ENCODE peak calls at places on chromosomes 1 and 21, in five cellular contexts. N is ovary, G is neural progenitor cell, Q is adrenal gland, R is H1. J is an unnamed sample. For H3K4me1, the result is how much of the 10 kb centered on the place peaks cover.

GRCh38 chr1:6401673-6402072 is 8.1 kb upstream of the ACOT7 start:
- DNase-seq in N (no peak), G (no peak), Q (no peak), R (no peak), J (no peak)

GRCh38 chr21:34994646-34995631 is 54.2 kb downstream of the RUNX1 start:
- DNase-seq in N (no peak), G (no peak), Q (no peak), R (no peak), J (no peak)

GRCh38 chr1:56302878-56303277 is 276.5 kb downstream of the PLPP3 start:
- DNase-seq in N (no peak), G (no peak), Q (no peak), R (no peak), J (no peak)

GRCh38 chr1:233082778-233083550 is 132.6 kb downstream of the NTPCR start:
- DNase-seq in N (no peak), G (no peak), Q (no peak), R (no peak), J (no peak)

GRCh38 chr1:8142955-8143629 is 117.0 kb upstream of the ERRFI1 start:
- DNase-seq in N (no peak), G (no peak), Q (no peak), R (no peak), J (no peak)

GRCh38 chr1:3323021-3323790 is 131.3 kb upstream of the ARHGEF16 start:
- DNase-seq in N (no peak), G (peak), Q (no peak), R (no peak), J (no peak)

GRCh38 chr21:39542736-39543135 is 70.0 kb upstream of the B3GALT5 start:
- DNase-seq in N (no peak), G (no peak), Q (no peak), R (no peak), J (no peak)

GRCh38 chr1:6094801-6095505 is 49.3 kb downstream of the KCNAB2 start:
- DNase-seq in N (no peak), G (no peak), Q (no peak), R (no peak), J (no peak)

GRCh38 chr1:228288536-228289238 is 80.8 kb downstream of the OBSCN start:
- DNase-seq in N (no peak), G (no peak), Q (no peak), R (no peak), J (no peak)

GRCh38 chr1:25022361-25023189 is 92.5 kb upstream of the RUNX3 start:
- DNase-seq in N (no peak), G (no peak), Q (peak), R (no peak), J (peak)

GRCh38 chr1:10673305-10673704 is 123.1 kb downstream of the CASZ1 start:
- DNase-seq in N (no peak), G (no peak), Q (no peak), R (no peak), J (no peak)

GRCh38 chr1:184075040-184076029 is 23.8 kb downstream of the TSEN15 start:
- DNase-seq in N (peak), G (peak), Q (no peak), R (no peak), J (no peak)

GRCh38 chr1:222777463-222777862 is 37.4 kb upstream of the DISP1 start:
- DNase-seq in N (no peak), G (no peak), Q (no peak), R (no peak), J (no peak)

GRCh38 chr21:44521928-44522752 is 17.9 kb downstream of the KRTAP10-1 start:
- DNase-seq in N (no peak), G (no peak), Q (peak), R (no peak), J (no peak)

GRCh38 chr1:243974451-243975292 is 76.4 kb upstream of the ZBTB18 start:
- DNase-seq in N (no peak), G (peak), Q (no peak), R (peak), J (no peak)

GRCh38 chr1:236524142-236524891 is 535 bp downstream of the LGALS8 start:
- DNase-seq in N (no peak), G (peak), Q (peak), R (peak), J (no peak)

GRCh38 chr1:1975535-1975934 is 28.1 kb downstream of the CFAP74 start:
- DNase-seq in N (no peak), G (no peak), Q (no peak), R (no peak), J (no peak)

GRCh38 chr1:58784758-58785423 is 1.0 kb upstream of the JUN start:
- DNase-seq in N (peak), G (peak), Q (peak), R (peak), J (peak)

GRCh38 chr1:45010855-45011811 is at the start of gene HECTD3:
- DNase-seq in N (peak), G (peak), Q (peak), R (peak), J (no peak)

GRCh38 chr1:5273280-5274003 is 619.0 kb downstream of the AJAP1 start:
- DNase-seq in N (no peak), G (peak), Q (no peak), R (no peak), J (no peak)

GRCh38 chr21:17779486-17779885 is 39.7 kb downstream of the C21orf91 start:
- DNase-seq in N (no peak), G (no peak), Q (no peak), R (no peak), J (no peak)

GRCh38 chr1:117182271-117182670 is 28.5 kb downstream of the VTCN1 start:
- DNase-seq in N (no peak), G (no peak), Q (no peak), R (no peak), J (no peak)

GRCh38 chr1:71641013-71641412 is 560.2 kb upstream of the ZRANB2 start:
- DNase-seq in N (no peak), G (no peak), Q (no peak), R (no peak), J (no peak)

GRCh38 chr1:41487729-41488598 is 3.5 kb upstream of the EDN2 start:
- DNase-seq in N (no peak), G (peak), Q (no peak), R (no peak), J (no peak)

GRCh38 chr1:150551049-150551783 is 2.0 kb downstream of the ADAMTSL4 start:
- DNase-seq in N (no peak), G (peak), Q (no peak), R (no peak), J (no peak)

GRCh38 chr1:10651793-10652192 is 144.7 kb downstream of the CASZ1 start:
- DNase-seq in N (no peak), G (no peak), Q (no peak), R (peak), J (no peak)

GRCh38 chr1:54117815-54118563 is 34.8 kb downstream of the CDCP2 start:
- DNase-seq in N (no peak), G (peak), Q (no peak), R (no peak), J (no peak)

GRCh38 chr1:84691139-84691783 is 1.0 kb upstream of the SSX2IP start:
- DNase-seq in N (no peak), G (peak), Q (no peak), R (no peak), J (no peak)

GRCh38 chr1:204293605-204294365 is 65.9 kb downstream of the PLEKHA6 start:
- DNase-seq in N (peak), G (no peak), Q (no peak), R (no peak), J (no peak)

GRCh38 chr1:221913351-221913750 is 171.5 kb upstream of the DUSP10 start:
- DNase-seq in N (no peak), G (no peak), Q (no peak), R (no peak), J (no peak)

GRCh38 chr1:117150316-117150715 is 28.8 kb upstream of the TRIM45 start:
- DNase-seq in N (no peak), G (no peak), Q (no peak), R (no peak), J (no peak)

GRCh38 chr1:101745549-101745948 is 251.2 kb downstream of the OLFM3 start:
- DNase-seq in N (no peak), G (no peak), Q (no peak), R (no peak), J (no peak)

GRCh38 chr21:38955495-38955894 is 149.8 kb downstream of the ETS2 start:
- DNase-seq in N (no peak), G (no peak), Q (no peak), R (no peak), J (no peak)

GRCh38 chr1:29360768-29361167 is 124.4 kb downstream of the PTPRU start:
- DNase-seq in N (no peak), G (no peak), Q (no peak), R (no peak), J (no peak)

GRCh38 chr1:76262591-76262990 is 188.0 kb downstream of the ST6GALNAC3 start:
- DNase-seq in N (no peak), G (no peak), Q (no peak), R (no peak), J (no peak)
- H3K4me3 ChIP-seq in N (no peak), G (no peak), Q (no peak), R (no peak), J (no peak)

GRCh38 chr1:154405762-154406571 is 824 bp downstream of the IL6R start:
- DNase-seq in N (peak), G (peak), Q (peak), R (peak), J (no peak)

GRCh38 chr1:154410185-154410827 is 5.2 kb downstream of the IL6R start:
- DNase-seq in N (no peak), G (peak), Q (no peak), R (no peak), J (no peak)

GRCh38 chr1:154407021-154407865 is 2.1 kb downstream of the IL6R start:
- DNase-seq in N (no peak), G (no peak), Q (no peak), R (no peak), J (no peak)

GRCh38 chr1:154406572-154406879 is 1.4 kb downstream of the IL6R start:
- DNase-seq in N (no peak), G (no peak), Q (no peak), R (no peak), J (no peak)

GRCh38 chr1:154407866-154408777 is 3.0 kb downstream of the IL6R start:
- DNase-seq in N (no peak), G (no peak), Q (no peak), R (no peak), J (no peak)
- H3K4me1 ChIP-seq in N (under half), G (under half), Q (under half), R (under half), J (under half)

GRCh38 chr1:16991571-16991970 is 11.2 kb upstream of the MFAP2 start:
- DNase-seq in N (no peak), G (no peak), Q (no peak), R (peak), J (no peak)

GRCh38 chr1:16986113-16986512 is 5.7 kb upstream of the MFAP2 start:
- DNase-seq in N (no peak), G (no peak), Q (no peak), R (no peak), J (no peak)

GRCh38 chr1:16989676-16990391 is 9.4 kb upstream of the MFAP2 start:
- DNase-seq in N (no peak), G (no peak), Q (no peak), R (no peak), J (no peak)

GRCh38 chr1:16986596-16987361 is 6.4 kb upstream of the MFAP2 start:
- DNase-seq in N (no peak), G (peak), Q (no peak), R (peak), J (no peak)

DNA sequence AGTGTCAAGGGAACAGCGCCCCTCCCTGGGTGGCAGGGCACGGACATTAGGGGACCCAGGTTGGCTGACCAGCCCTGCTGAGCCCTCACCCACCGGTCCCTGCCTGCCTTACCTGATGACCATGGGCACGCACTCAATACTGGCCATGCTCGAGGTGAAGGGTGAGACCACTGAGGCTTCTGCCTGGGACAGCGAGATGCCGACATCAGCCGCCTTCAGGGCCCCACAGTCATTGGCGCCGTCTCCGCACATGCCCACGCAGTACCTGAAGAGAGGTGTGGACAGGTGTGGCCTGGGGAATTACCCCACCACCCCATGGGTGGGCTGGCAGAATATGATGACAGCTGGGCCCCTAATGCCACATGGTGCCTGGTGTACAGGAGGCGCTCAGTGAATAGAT is 7.8 kb upstream of the MFAP2 start:
- DNase-seq in N (no peak), G (no peak), Q (no peak), R (no peak), J (no peak)
- H3K4me3 ChIP-seq in N (no peak), G (no peak), Q (no peak), R (no peak), J (no peak)

GRCh38 chr1:43067856-43068751 is 104.0 kb downstream of the EBNA1BP2 start:
- DNase-seq in N (peak), G (peak), Q (no peak), R (peak), J (no peak)
- H3K4me1 ChIP-seq in N (under half), G (under half), Q (under half), R (under half), J (under half)

DNA sequence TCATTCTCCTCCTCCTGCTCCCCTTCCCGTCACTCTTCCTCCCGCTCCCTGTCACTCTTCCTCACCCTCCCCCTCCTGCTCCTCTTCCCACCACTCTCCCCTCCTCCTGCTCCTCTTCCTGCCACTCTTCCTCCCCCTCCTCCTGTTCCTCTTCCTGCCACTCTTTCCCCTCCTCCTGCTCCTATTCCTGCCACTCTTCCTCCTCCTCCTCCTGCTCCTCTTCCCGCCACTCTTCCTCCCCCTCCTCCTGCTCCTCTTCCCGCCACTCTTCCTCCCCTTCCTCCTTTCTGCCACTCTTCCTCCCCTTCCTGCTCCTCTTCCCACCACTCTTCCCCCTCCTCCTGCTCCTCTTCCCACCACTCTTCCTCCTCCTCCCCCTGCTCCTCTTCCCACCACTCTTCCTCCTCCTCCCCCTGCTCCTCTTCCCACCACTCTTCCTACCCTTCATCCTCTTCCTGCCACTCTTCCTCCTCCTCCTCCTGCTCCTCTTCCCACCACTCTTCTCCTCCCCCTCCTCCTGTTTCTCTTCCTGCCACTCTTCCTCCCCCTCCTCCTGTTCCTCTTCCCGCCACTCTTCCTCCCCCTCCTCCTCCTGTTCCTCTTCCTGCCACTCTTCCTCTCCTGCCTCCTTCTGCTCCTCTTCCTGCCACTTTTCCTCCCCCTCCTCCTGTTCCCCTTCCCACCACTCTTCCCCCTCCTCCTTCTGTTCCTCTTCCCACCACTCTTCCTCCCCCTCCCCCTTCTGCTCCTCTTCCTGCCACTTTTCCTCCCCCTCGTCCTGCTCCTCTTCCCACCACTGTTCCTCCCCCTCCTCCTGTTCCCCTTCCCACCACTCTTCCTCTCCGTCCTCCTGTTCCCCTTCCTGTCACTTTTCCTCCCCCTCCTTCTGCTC is 28.7 kb upstream of the ARTN start:
- DNase-seq in N (no peak), G (no peak), Q (no peak), R (no peak), J (no peak)
- H3K4me3 ChIP-seq in N (no peak), G (no peak), Q (no peak), R (no peak), J (no peak)

DNA sequence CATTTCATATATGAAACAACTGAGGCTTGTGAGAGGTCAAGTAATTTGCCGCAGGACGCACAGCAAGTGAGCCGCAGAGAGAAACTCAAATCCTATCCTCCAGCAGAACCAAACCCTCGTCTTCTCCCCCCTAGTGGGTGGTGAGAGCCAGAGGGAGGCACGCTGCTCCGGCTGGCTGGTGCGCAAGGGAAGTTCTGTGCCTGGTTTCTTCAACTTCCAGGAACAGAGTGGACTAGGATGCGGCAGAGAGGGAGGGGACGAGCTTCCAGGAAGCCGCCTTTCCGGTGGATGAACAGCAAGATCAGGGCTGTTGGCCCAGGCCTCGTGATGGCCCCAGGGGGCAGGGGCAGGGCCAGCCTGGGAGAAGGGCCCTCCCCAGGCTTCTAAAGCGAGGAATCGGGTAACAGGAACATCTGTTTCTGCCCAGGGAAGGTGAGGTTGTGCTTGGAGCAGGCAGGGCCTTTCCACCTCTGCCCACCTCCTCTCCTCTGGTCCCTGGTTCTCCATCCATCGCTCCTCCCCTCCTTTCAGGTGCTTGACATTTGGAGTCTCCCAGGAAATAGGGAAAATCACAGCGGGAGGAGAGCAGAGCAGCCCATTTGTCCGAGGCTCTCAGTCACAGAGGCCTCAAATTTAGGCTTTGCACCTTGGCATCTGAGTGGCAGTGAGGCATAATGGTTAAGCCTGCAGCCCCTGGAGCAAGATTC is 16.8 kb upstream of the PDIK1L start:
- DNase-seq in N (no peak), G (peak), Q (peak), R (peak), J (no peak)
- H3K4me1 ChIP-seq in N (under half), G (under half), Q (under half), R (under half), J (under half)

J was measured in esophagus squamous epithelium.